ENCODE peak calls at places on chromosomes 2 and 18, in ten cellular contexts. D, V, W, U, R, J, X, Z, P and M are unnamed samples.

GRCh38 chr2:23423062-23423872 is 38.3 kb downstream of the KLHL29 start:
- DNase-seq in D (no peak), V (peak; percentile 52), W (no peak), U (no peak), R (no peak), J (no peak), X (no peak), Z (no peak), P (peak; percentile 27), M (no peak)

GRCh38 chr18:26301681-26302080 is 75.4 kb downstream of the TAF4B start:
- DNase-seq in D (no peak), V (no peak), W (no peak), U (peak; percentile 28), R (peak; percentile 51), J (no peak), X (peak; percentile 3), Z (no peak), P (no peak), M (no peak)

GRCh38 chr2:66431840-66432511 is 2.9 kb upstream of the MEIS1 start:
- DNase-seq in D (no peak), V (no peak), W (no peak), U (no peak), R (no peak), J (no peak), X (no peak), Z (no peak), P (no peak), M (no peak)

GRCh38 chr2:217622205-217622621 is 380.6 kb downstream of the TNS1 start:
- DNase-seq in D (peak; percentile 92), V (no peak), W (no peak), U (peak; percentile 8), R (peak; percentile 30), J (no peak), X (peak; percentile 91), Z (no peak), P (no peak), M (no peak)

GRCh38 chr2:65037178-65037577 is 19.0 kb upstream of the CEP68 start:
- DNase-seq in D (no peak), V (no peak), W (no peak), U (no peak), R (no peak), J (no peak), X (no peak), Z (no peak), P (no peak), M (no peak)

GRCh38 chr2:203077458-203077857 is 62.8 kb downstream of the NBEAL1 start:
- DNase-seq in D (no peak), V (no peak), W (no peak), U (peak; percentile 49), R (peak; percentile 64), J (no peak), X (peak; percentile 25), Z (no peak), P (no peak), M (no peak)

GRCh38 chr2:210477496-210477895 is 937 bp upstream of the LANCL1 start:
- DNase-seq in D (peak; percentile 23), V (no peak), W (peak; percentile 22), U (peak; percentile 76), R (peak; percentile 80), J (no peak), X (peak; percentile 8), Z (no peak), P (no peak), M (no peak)

GRCh38 chr2:100983684-100984310 is 18.3 kb upstream of the RPL31 start:
- DNase-seq in D (no peak), V (no peak), W (no peak), U (no peak), R (no peak), J (no peak), X (no peak), Z (no peak), P (no peak), M (no peak)

GRCh38 chr2:205811387-205811786 is 129.1 kb downstream of the NRP2 start:
- DNase-seq in D (no peak), V (no peak), W (no peak), U (no peak), R (peak; percentile 14), J (no peak), X (no peak), Z (no peak), P (no peak), M (no peak)

GRCh38 chr2:63654959-63655358 is 66.2 kb downstream of the MDH1 start:
- DNase-seq in D (no peak), V (no peak), W (no peak), U (peak; percentile 42), R (peak; percentile 63), J (no peak), X (peak; percentile 68), Z (no peak), P (no peak), M (no peak)

GRCh38 chr18:44589709-44590108 is 91.0 kb upstream of the SETBP1 start:
- DNase-seq in D (no peak), V (no peak), W (no peak), U (peak; percentile 78), R (peak; percentile 74), J (no peak), X (peak; percentile 92), Z (no peak), P (no peak), M (no peak)

GRCh38 chr2:118582058-118582457 is 265.4 kb downstream of the EN1 start:
- DNase-seq in D (no peak), V (no peak), W (no peak), U (no peak), R (no peak), J (no peak), X (no peak), Z (no peak), P (no peak), M (no peak)

GRCh38 chr2:224357098-224357901 is 44.6 kb downstream of the FAM124B start:
- DNase-seq in D (peak; percentile 30), V (no peak), W (peak; percentile 26), U (peak; percentile 80), R (peak; percentile 79), J (peak; percentile 49), X (peak; percentile 32), Z (peak; percentile 46), P (peak; percentile 64), M (no peak)

GRCh38 chr2:3195865-3196504 is 181.6 kb downstream of the EIPR1 start:
- DNase-seq in D (no peak), V (peak; percentile 54), W (peak; percentile 17), U (no peak), R (no peak), J (no peak), X (peak; percentile 23), Z (no peak), P (no peak), M (no peak)

GRCh38 chr2:107932986-107933385 is 53.3 kb upstream of the SLC5A7 start:
- DNase-seq in D (no peak), V (no peak), W (no peak), U (peak; percentile 3), R (peak; percentile 34), J (no peak), X (no peak), Z (no peak), P (no peak), M (no peak)

GRCh38 chr2:174338626-174339570 is 4.1 kb downstream of the SP9 start:
- DNase-seq in D (no peak), V (no peak), W (no peak), U (no peak), R (no peak), J (no peak), X (no peak), Z (no peak), P (peak; percentile 19), M (no peak)

GRCh38 chr2:162768646-162769045 is 69.9 kb downstream of the KCNH7 start:
- DNase-seq in D (no peak), V (no peak), W (no peak), U (no peak), R (no peak), J (no peak), X (no peak), Z (no peak), P (peak; percentile 6), M (no peak)

DNA sequence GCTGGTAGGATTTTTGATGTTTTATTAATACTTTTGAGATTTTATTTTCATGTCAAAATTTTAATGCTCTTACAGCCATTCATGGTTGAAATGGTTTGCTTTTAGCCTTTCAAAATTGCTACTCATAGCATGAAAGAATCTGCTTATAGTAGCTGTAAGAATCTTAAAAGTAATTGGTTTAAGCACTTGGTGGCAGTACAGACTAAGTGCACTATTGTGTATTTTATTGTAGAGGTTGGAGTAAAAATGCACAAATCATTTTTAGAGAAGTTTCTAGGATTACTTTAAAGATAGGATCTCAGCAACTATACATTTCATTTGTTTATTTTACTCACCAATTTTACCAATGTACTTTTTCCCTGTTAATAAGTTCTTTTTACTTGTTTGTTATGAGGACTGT is 205.8 kb downstream of the SPAG16 start:
- DNase-seq in D (no peak), V (no peak), W (no peak), U (no peak), R (no peak), J (no peak), X (no peak), Z (no peak), P (no peak), M (no peak)
- TF ChIP-seq CTCF in D (no peak), V (no peak), W (no peak), U (no peak), R (no peak), J (no peak), X (no peak), Z (no peak), P (peak; percentile 37), M (no peak)

GRCh38 chr2:128720440-128721022 is 401.9 kb upstream of the HS6ST1 start:
- DNase-seq in D (no peak), V (no peak), W (no peak), U (peak; percentile 9), R (no peak), J (no peak), X (no peak), Z (no peak), P (no peak), M (no peak)
- TF ChIP-seq CTCF in D (peak; percentile 36), V (no peak), W (no peak), U (no peak), R (peak; percentile 5), J (no peak), X (no peak), Z (no peak), P (peak; percentile 44), M (peak; percentile 13)

DNA sequence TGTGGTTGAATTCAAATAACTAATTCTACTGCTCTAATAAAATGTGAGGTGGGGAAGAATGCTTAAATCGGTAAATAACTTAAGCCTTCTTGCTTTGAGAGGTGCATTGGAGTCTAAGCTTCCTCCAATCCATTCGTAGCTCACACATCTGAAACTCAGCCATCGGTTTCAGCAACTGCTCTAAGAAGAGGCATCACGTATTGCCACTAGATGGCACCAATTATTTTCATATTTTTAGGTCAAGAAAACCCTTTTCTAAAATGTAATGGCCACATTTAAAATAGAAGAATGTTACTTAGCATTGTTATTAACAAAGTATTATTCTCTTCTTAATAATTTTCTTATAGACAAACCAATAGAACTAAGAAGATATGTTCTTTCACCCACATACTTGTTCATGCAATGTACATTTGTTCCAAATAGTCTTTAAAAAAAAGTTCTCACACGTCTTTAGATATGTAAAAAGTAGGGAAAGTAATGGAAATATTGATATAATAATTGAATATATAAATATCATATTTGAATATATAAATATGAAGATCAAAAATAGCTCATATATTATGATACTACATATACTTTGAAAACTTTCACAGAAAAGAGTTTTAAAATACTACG is 229.8 kb downstream of the CCDC178 start:
- DNase-seq in D (no peak), V (no peak), W (no peak), U (peak; percentile 46), R (peak; percentile 51), J (no peak), X (peak; percentile 4), Z (no peak), P (no peak), M (no peak)
- TF ChIP-seq CTCF in D (peak; percentile 66), V (no peak), W (peak; percentile 48), U (peak; percentile 62), R (peak; percentile 53), J (no peak), X (peak; percentile 78), Z (no peak), P (peak; percentile 81), M (peak; percentile 66)

GRCh38 chr18:32550958-32551357 is 80.3 kb upstream of the GAREM1 start:
- DNase-seq in D (no peak), V (no peak), W (peak; percentile 1), U (peak; percentile 1), R (no peak), J (no peak), X (no peak), Z (no peak), P (no peak), M (no peak)
- TF ChIP-seq CTCF in D (peak; percentile 19), V (no peak), W (no peak), U (no peak), R (peak; percentile 11), J (no peak), X (no peak), Z (no peak), P (peak; percentile 38), M (no peak)